ENCODE peak calls at places on chromosomes 11 and 22, in nine cellular contexts. One of them, this sample, is unnamed.

GRCh38 chr22:40463017-40463631 is 92.7 kb downstream of the SGSM3 start:
- DNase-seq in caudate nucleus: no peak
- DNase-seq in activated T-cell treated with anti-CD3 and anti-CD28 coated beads for 1 hour: peak; percentile 27
- DNase-seq in activated naive CD4-positive, alpha-beta T cell: peak; percentile 19
- DNase-seq in activated gamma-delta T cell: no peak
- DNase-seq in LNCaP clone FGC: no peak
- DNase-seq in HEK293T: no peak
- DNase-seq in anterior cingulate cortex: no peak
- DNase-seq in activated CD8-positive, alpha-beta T cell treated with anti-CD3 and anti-CD28 coated beads, Interleukin-2, amount 10 ng/mL, durations not matched to agents 7 days and 5 days: peak; percentile 72
- DNase-seq in this sample: peak; percentile 50

GRCh38 chr22:20316844-20317401 is 2.9 kb downstream of the DGCR6L start:
- DNase-seq in caudate nucleus: no peak
- DNase-seq in activated naive CD4-positive, alpha-beta T cell: no peak
- DNase-seq in activated CD8-positive, alpha-beta T cell treated with anti-CD3 and anti-CD28 coated beads, Interleukin-2, amount 10 ng/mL, durations not matched to agents 7 days and 5 days: peak; percentile 18
- DNase-seq in activated gamma-delta T cell: no peak
- DNase-seq in anterior cingulate cortex: no peak
- DNase-seq in HEK293T: no peak
- DNase-seq in LNCaP clone FGC: no peak
- DNase-seq in activated T-cell treated with anti-CD3 and anti-CD28 coated beads for 1 hour: no peak
- DNase-seq in this sample: no peak

GRCh38 chr11:82992219-82992618 is 79.5 kb downstream of the RAB30 start:
- DNase-seq in activated T-cell treated with anti-CD3 and anti-CD28 coated beads for 1 hour: no peak
- DNase-seq in activated gamma-delta T cell: no peak
- DNase-seq in activated CD8-positive, alpha-beta T cell treated with anti-CD3 and anti-CD28 coated beads, Interleukin-2, amount 10 ng/mL, durations not matched to agents 7 days and 5 days: no peak
- DNase-seq in activated naive CD4-positive, alpha-beta T cell: no peak
- DNase-seq in caudate nucleus: no peak
- DNase-seq in anterior cingulate cortex: no peak
- DNase-seq in HEK293T: no peak
- DNase-seq in LNCaP clone FGC: no peak
- DNase-seq in this sample: no peak

GRCh38 chr22:38727123-38727522 is 21.4 kb downstream of the GTPBP1 start:
- DNase-seq in activated gamma-delta T cell: no peak
- DNase-seq in activated naive CD4-positive, alpha-beta T cell: no peak
- DNase-seq in anterior cingulate cortex: no peak
- DNase-seq in activated CD8-positive, alpha-beta T cell treated with anti-CD3 and anti-CD28 coated beads, Interleukin-2, amount 10 ng/mL, durations not matched to agents 7 days and 5 days: no peak
- DNase-seq in HEK293T: no peak
- DNase-seq in LNCaP clone FGC: no peak
- DNase-seq in caudate nucleus: no peak
- DNase-seq in activated T-cell treated with anti-CD3 and anti-CD28 coated beads for 1 hour: no peak
- DNase-seq in this sample: no peak

GRCh38 chr11:14340721-14341120 is 18.3 kb downstream of the RRAS2 start:
- DNase-seq in anterior cingulate cortex: no peak
- DNase-seq in caudate nucleus: no peak
- DNase-seq in activated gamma-delta T cell: no peak
- DNase-seq in LNCaP clone FGC: no peak
- DNase-seq in activated naive CD4-positive, alpha-beta T cell: no peak
- DNase-seq in activated T-cell treated with anti-CD3 and anti-CD28 coated beads for 1 hour: no peak
- DNase-seq in HEK293T: no peak
- DNase-seq in activated CD8-positive, alpha-beta T cell treated with anti-CD3 and anti-CD28 coated beads, Interleukin-2, amount 10 ng/mL, durations not matched to agents 7 days and 5 days: no peak
- DNase-seq in this sample: no peak

GRCh38 chr11:71332046-71332445 is 79.7 kb upstream of the SHANK2 start:
- DNase-seq in activated naive CD4-positive, alpha-beta T cell: no peak
- DNase-seq in anterior cingulate cortex: no peak
- DNase-seq in LNCaP clone FGC: no peak
- DNase-seq in HEK293T: no peak
- DNase-seq in caudate nucleus: no peak
- DNase-seq in activated T-cell treated with anti-CD3 and anti-CD28 coated beads for 1 hour: no peak
- DNase-seq in activated CD8-positive, alpha-beta T cell treated with anti-CD3 and anti-CD28 coated beads, Interleukin-2, amount 10 ng/mL, durations not matched to agents 7 days and 5 days: no peak
- DNase-seq in activated gamma-delta T cell: no peak
- DNase-seq in this sample: no peak

GRCh38 chr11:134356656-134357544 is 25.1 kb downstream of the GLB1L2 start:
- DNase-seq in LNCaP clone FGC: no peak
- DNase-seq in anterior cingulate cortex: no peak
- DNase-seq in activated naive CD4-positive, alpha-beta T cell: no peak
- DNase-seq in activated gamma-delta T cell: no peak
- DNase-seq in activated T-cell treated with anti-CD3 and anti-CD28 coated beads for 1 hour: no peak
- DNase-seq in HEK293T: no peak
- DNase-seq in activated CD8-positive, alpha-beta T cell treated with anti-CD3 and anti-CD28 coated beads, Interleukin-2, amount 10 ng/mL, durations not matched to agents 7 days and 5 days: no peak
- DNase-seq in caudate nucleus: no peak
- DNase-seq in this sample: no peak

GRCh38 chr11:49405743-49406142 is 197.3 kb upstream of the FOLH1 start:
- DNase-seq in activated naive CD4-positive, alpha-beta T cell: no peak
- DNase-seq in caudate nucleus: no peak
- DNase-seq in HEK293T: no peak
- DNase-seq in anterior cingulate cortex: no peak
- DNase-seq in activated gamma-delta T cell: no peak
- DNase-seq in activated T-cell treated with anti-CD3 and anti-CD28 coated beads for 1 hour: no peak
- DNase-seq in LNCaP clone FGC: no peak
- DNase-seq in activated CD8-positive, alpha-beta T cell treated with anti-CD3 and anti-CD28 coated beads, Interleukin-2, amount 10 ng/mL, durations not matched to agents 7 days and 5 days: no peak
- DNase-seq in this sample: no peak

GRCh38 chr11:84089072-84090057 is 803.2 kb upstream of the CCDC90B start:
- DNase-seq in activated naive CD4-positive, alpha-beta T cell: no peak
- DNase-seq in activated CD8-positive, alpha-beta T cell treated with anti-CD3 and anti-CD28 coated beads, Interleukin-2, amount 10 ng/mL, durations not matched to agents 7 days and 5 days: no peak
- DNase-seq in anterior cingulate cortex: no peak
- DNase-seq in LNCaP clone FGC: peak; percentile 21
- DNase-seq in activated gamma-delta T cell: no peak
- DNase-seq in caudate nucleus: peak; percentile 82
- DNase-seq in HEK293T: no peak
- DNase-seq in activated T-cell treated with anti-CD3 and anti-CD28 coated beads for 1 hour: no peak
- DNase-seq in this sample: peak; percentile 93

GRCh38 chr11:44338031-44338430 is 28.1 kb upstream of the ALX4 start:
- DNase-seq in caudate nucleus: no peak
- DNase-seq in activated T-cell treated with anti-CD3 and anti-CD28 coated beads for 1 hour: no peak
- DNase-seq in HEK293T: peak; percentile 40
- DNase-seq in anterior cingulate cortex: no peak
- DNase-seq in activated gamma-delta T cell: no peak
- DNase-seq in activated CD8-positive, alpha-beta T cell treated with anti-CD3 and anti-CD28 coated beads, Interleukin-2, amount 10 ng/mL, durations not matched to agents 7 days and 5 days: no peak
- DNase-seq in activated naive CD4-positive, alpha-beta T cell: no peak
- DNase-seq in LNCaP clone FGC: no peak
- DNase-seq in this sample: no peak

GRCh38 chr11:94885133-94885532 is 88.2 kb downstream of the CWC15 start:
- DNase-seq in activated gamma-delta T cell: no peak
- DNase-seq in anterior cingulate cortex: no peak
- DNase-seq in caudate nucleus: no peak
- DNase-seq in LNCaP clone FGC: no peak
- DNase-seq in activated naive CD4-positive, alpha-beta T cell: no peak
- DNase-seq in HEK293T: peak; percentile 2
- DNase-seq in activated T-cell treated with anti-CD3 and anti-CD28 coated beads for 1 hour: no peak
- DNase-seq in activated CD8-positive, alpha-beta T cell treated with anti-CD3 and anti-CD28 coated beads, Interleukin-2, amount 10 ng/mL, durations not matched to agents 7 days and 5 days: no peak
- DNase-seq in this sample: no peak

GRCh38 chr11:126469308-126469707 is 113.8 kb downstream of the ST3GAL4 start:
- DNase-seq in activated T-cell treated with anti-CD3 and anti-CD28 coated beads for 1 hour: no peak
- DNase-seq in activated gamma-delta T cell: no peak
- DNase-seq in LNCaP clone FGC: no peak
- DNase-seq in anterior cingulate cortex: no peak
- DNase-seq in HEK293T: no peak
- DNase-seq in caudate nucleus: no peak
- DNase-seq in activated naive CD4-positive, alpha-beta T cell: no peak
- DNase-seq in activated CD8-positive, alpha-beta T cell treated with anti-CD3 and anti-CD28 coated beads, Interleukin-2, amount 10 ng/mL, durations not matched to agents 7 days and 5 days: no peak
- DNase-seq in this sample: peak; percentile 29

GRCh38 chr11:2796091-2796490 is 89.5 kb downstream of the CDKN1C start:
- DNase-seq in activated CD8-positive, alpha-beta T cell treated with anti-CD3 and anti-CD28 coated beads, Interleukin-2, amount 10 ng/mL, durations not matched to agents 7 days and 5 days: no peak
- DNase-seq in activated naive CD4-positive, alpha-beta T cell: no peak
- DNase-seq in HEK293T: no peak
- DNase-seq in LNCaP clone FGC: no peak
- DNase-seq in anterior cingulate cortex: no peak
- DNase-seq in caudate nucleus: no peak
- DNase-seq in activated gamma-delta T cell: no peak
- DNase-seq in activated T-cell treated with anti-CD3 and anti-CD28 coated beads for 1 hour: no peak
- DNase-seq in this sample: no peak

GRCh38 chr11:93940395-93940794 is 80.8 kb upstream of the HEPHL1 start:
- DNase-seq in activated gamma-delta T cell: no peak
- DNase-seq in LNCaP clone FGC: no peak
- DNase-seq in activated naive CD4-positive, alpha-beta T cell: no peak
- DNase-seq in caudate nucleus: no peak
- DNase-seq in activated CD8-positive, alpha-beta T cell treated with anti-CD3 and anti-CD28 coated beads, Interleukin-2, amount 10 ng/mL, durations not matched to agents 7 days and 5 days: no peak
- DNase-seq in activated T-cell treated with anti-CD3 and anti-CD28 coated beads for 1 hour: no peak
- DNase-seq in anterior cingulate cortex: no peak
- DNase-seq in HEK293T: no peak
- DNase-seq in this sample: no peak

This sample was measured in Ammon's horn.